ENCODE peak calls at places on chromosome 3, in eight cellular contexts. D is uterus; S is fibroblast of villous mesenchyme; E is mucosa of descending colon; U is AG04450; I is foreskin fibroblast; X is heart right ventricle; T is CD4-positive, alpha-beta T cell. M is an unnamed sample.

GRCh38 chr3:17111556-17111955 is 226.8 kb downstream of the PLCL2 start:
- DNase-seq in I (peak), D (no peak), S (peak), T (no peak), E (no peak), U (no peak), X (no peak), M (no peak)

GRCh38 chr3:76970006-76970680 is 69.8 kb upstream of the ROBO2 start:
- DNase-seq in T (no peak), U (no peak), S (no peak), D (no peak), I (no peak), E (no peak), X (no peak), M (no peak)

GRCh38 chr3:27425896-27426565 is 56.8 kb upstream of the NEK10 start:
- DNase-seq in D (no peak), U (no peak), X (no peak), T (no peak), S (no peak), E (no peak), I (no peak), M (no peak)

GRCh38 chr3:14691239-14691638 is 16.3 kb downstream of the C3orf20 start:
- DNase-seq in E (no peak), I (no peak), U (no peak), X (no peak), T (no peak), D (no peak), S (no peak), M (no peak)

GRCh38 chr3:85737846-85738245 is 779.1 kb downstream of the CADM2 start:
- DNase-seq in X (no peak), I (no peak), T (no peak), E (no peak), D (no peak), S (no peak), U (no peak), M (no peak)

GRCh38 chr3:4426782-4427344 is 40.2 kb downstream of the SUMF1 start:
- DNase-seq in T (no peak), X (no peak), S (peak), I (peak), U (peak), E (no peak), D (no peak), M (no peak)

GRCh38 chr3:15633159-15633558 is 31.6 kb downstream of the BTD start:
- DNase-seq in S (no peak), X (no peak), T (no peak), D (no peak), I (no peak), E (no peak), U (no peak), M (no peak)

GRCh38 chr3:71060536-71060935 is 523.0 kb downstream of the FOXP1 start:
- DNase-seq in X (no peak), I (no peak), E (no peak), U (no peak), S (no peak), T (no peak), D (no peak), M (no peak)

GRCh38 chr3:99119312-99119810 is 217.9 kb upstream of the DCBLD2 start:
- DNase-seq in I (peak), T (no peak), D (no peak), U (no peak), E (no peak), S (no peak), X (no peak), M (no peak)

GRCh38 chr3:126573492-126574117 is 14.9 kb upstream of the C3orf22 start:
- DNase-seq in T (no peak), U (no peak), I (no peak), X (no peak), D (no peak), S (peak), E (peak), M (no peak)

GRCh38 chr3:58088501-58088900 is 80.3 kb downstream of the FLNB start:
- DNase-seq in X (no peak), U (no peak), T (no peak), D (no peak), I (no peak), E (no peak), S (no peak), M (no peak)

GRCh38 chr3:131328739-131329138 is 52.8 kb upstream of the NUDT16 start:
- DNase-seq in I (no peak), E (no peak), S (no peak), D (no peak), T (no peak), U (no peak), X (no peak), M (no peak)

GRCh38 chr3:141057951-141058800 is 7.0 kb downstream of the SPSB4 start:
- DNase-seq in S (no peak), I (no peak), U (no peak), E (no peak), X (no peak), T (no peak), D (no peak), M (no peak)

GRCh38 chr3:59469948-59470723 is 420.3 kb upstream of the CFAP20DC start:
- DNase-seq in S (peak), U (no peak), D (no peak), I (no peak), X (no peak), T (no peak), E (no peak), M (no peak)

GRCh38 chr3:160001850-160002623 is 13.4 kb downstream of the IL12A start:
- DNase-seq in T (no peak), D (no peak), I (no peak), E (no peak), S (no peak), X (no peak), U (no peak), M (no peak)

GRCh38 chr3:185561374-185561943 is 9.1 kb upstream of the LIPH start:
- DNase-seq in S (no peak), X (no peak), U (no peak), D (no peak), I (no peak), T (no peak), E (peak), M (no peak)

GRCh38 chr3:126259411-126260391 is 79.3 kb upstream of the ALDH1L1 start:
- DNase-seq in E (peak), T (no peak), I (no peak), U (no peak), D (peak), X (peak), S (peak), M (no peak)

GRCh38 chr3:171950373-171950772 is 89.0 kb upstream of the FNDC3B start:
- DNase-seq in X (no peak), E (no peak), I (peak), U (no peak), T (no peak), S (no peak), D (no peak), M (no peak)

GRCh38 chr3:11642455-11643162 is 1.1 kb downstream of the VGLL4 start:
- DNase-seq in U (peak), T (peak), E (peak), D (peak), S (peak), X (peak), I (peak), M (peak)

GRCh38 chr3:104385421-104385820 is 981.3 kb upstream of the ALCAM start:
- DNase-seq in I (no peak), E (no peak), S (no peak), X (peak), D (no peak), U (no peak), T (no peak), M (no peak)

GRCh38 chr3:49702672-49703071 is 13.3 kb downstream of the RNF123 start:
- DNase-seq in U (no peak), X (no peak), I (no peak), T (no peak), E (no peak), S (no peak), D (no peak), M (no peak)
- TF ChIP-seq CTCF in U (no peak), X (no peak), I (no peak), T (no peak), E (no peak), S (no peak), D (no peak), M (no peak)

DNA sequence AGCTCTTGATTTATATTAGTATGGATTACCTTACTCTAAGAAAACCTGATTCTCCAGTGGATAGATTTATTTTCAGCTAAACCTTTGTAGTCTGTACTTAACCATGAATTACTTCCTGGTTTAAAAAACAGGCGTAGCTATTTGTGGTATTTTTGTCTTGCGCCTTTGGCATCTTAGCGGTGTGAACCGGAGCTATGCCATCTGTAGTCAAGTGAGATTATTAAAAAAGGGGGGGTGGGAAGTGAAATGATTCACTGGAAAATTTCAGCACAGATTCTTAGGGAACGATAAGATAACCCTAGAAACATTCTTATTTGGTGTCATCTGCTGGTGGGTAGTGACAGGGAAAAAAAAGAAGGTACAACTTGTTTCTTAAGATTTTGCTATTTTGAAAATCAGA is 44.2 kb downstream of the PSMD6 start:
- DNase-seq in X (no peak), S (peak), D (no peak), T (peak), E (no peak), I (no peak), U (no peak), M (no peak)
- TF ChIP-seq CTCF in X (no peak), S (no peak), D (no peak), T (no peak), E (no peak), I (no peak), U (no peak), M (no peak)

GRCh38 chr3:188051801-188052228 is 102.1 kb upstream of the LPP start:
- DNase-seq in X (peak), E (peak), S (peak), D (peak), I (no peak), T (no peak), U (no peak), M (no peak)

GRCh38 chr3:188053710-188054379 is 100.1 kb upstream of the LPP start:
- DNase-seq in T (no peak), D (no peak), I (no peak), U (no peak), E (no peak), X (no peak), S (no peak), M (no peak)

GRCh38 chr3:188049890-188050530 is 103.9 kb upstream of the LPP start:
- DNase-seq in U (no peak), T (peak), E (no peak), I (no peak), D (no peak), X (no peak), S (no peak), M (no peak)

GRCh38 chr3:188052966-188053340 is 101.0 kb upstream of the LPP start:
- DNase-seq in U (no peak), S (peak), X (no peak), I (no peak), E (no peak), T (no peak), D (no peak), M (no peak)

DNA sequence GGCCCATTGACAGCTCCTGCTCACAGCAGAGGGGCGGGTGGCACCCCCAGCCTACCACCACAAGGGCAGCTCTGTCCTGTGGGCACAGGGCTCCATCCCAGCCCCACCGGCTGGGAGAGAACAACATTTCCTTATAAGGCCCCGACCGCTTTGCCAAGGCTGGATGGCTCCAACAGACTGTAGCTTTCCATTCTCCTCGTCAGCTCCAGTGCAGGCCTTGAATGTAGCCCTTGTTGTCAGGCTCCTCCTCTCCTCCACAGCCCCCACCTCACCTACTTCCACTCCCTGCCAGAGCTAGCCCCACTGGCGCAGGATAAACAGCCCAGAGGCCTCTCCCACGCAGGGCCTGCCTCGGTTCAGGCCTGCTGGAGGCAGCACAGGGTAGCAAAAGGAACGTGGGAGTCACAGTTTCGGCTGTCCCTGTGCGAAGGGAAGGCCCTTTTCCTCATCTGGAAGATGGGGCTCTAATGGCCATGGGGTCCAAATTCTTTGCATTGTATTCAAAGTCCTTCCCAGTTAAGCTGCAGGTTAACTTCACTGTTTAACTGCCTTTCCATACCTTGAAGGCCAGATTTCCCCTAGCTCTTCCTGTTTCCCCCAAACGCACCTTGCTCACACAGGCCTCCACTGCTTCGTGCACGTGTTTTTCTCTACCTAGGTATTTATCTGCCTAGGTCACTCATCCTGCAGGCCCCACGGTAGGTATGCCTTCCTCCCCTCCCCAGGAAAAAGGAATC is 101.6 kb upstream of the LPP start:
- DNase-seq in X (peak), I (no peak), T (no peak), S (peak), E (peak), D (peak), U (no peak), M (no peak)
- TF ChIP-seq CTCF in X (peak), I (no peak), T (no peak), S (peak), E (no peak), D (peak), U (peak), M (no peak)

GRCh38 chr3:127790009-127790533 is 32.2 kb downstream of the MGLL start:
- DNase-seq in X (no peak), S (no peak), E (no peak), T (no peak), U (no peak), D (no peak), I (no peak), M (no peak)

GRCh38 chr3:127789051-127789450 is 33.3 kb downstream of the MGLL start:
- DNase-seq in D (no peak), X (no peak), U (no peak), T (no peak), E (no peak), I (no peak), S (no peak), M (no peak)

GRCh38 chr3:127792664-127793292 is 29.5 kb downstream of the MGLL start:
- DNase-seq in I (peak), U (peak), D (peak), X (peak), T (no peak), E (peak), S (peak), M (peak)

GRCh38 chr3:127790580-127791183 is 31.6 kb downstream of the MGLL start:
- DNase-seq in U (no peak), E (no peak), S (no peak), I (no peak), T (no peak), X (no peak), D (no peak), M (no peak)

GRCh38 chr3:127791221-127791913 is 30.9 kb downstream of the MGLL start:
- DNase-seq in D (no peak), E (peak), X (no peak), U (peak), I (peak), T (no peak), S (peak), M (no peak)
- TF ChIP-seq CTCF in D (no peak), E (no peak), X (peak), U (peak), I (peak), T (no peak), S (peak), M (no peak)

DNA sequence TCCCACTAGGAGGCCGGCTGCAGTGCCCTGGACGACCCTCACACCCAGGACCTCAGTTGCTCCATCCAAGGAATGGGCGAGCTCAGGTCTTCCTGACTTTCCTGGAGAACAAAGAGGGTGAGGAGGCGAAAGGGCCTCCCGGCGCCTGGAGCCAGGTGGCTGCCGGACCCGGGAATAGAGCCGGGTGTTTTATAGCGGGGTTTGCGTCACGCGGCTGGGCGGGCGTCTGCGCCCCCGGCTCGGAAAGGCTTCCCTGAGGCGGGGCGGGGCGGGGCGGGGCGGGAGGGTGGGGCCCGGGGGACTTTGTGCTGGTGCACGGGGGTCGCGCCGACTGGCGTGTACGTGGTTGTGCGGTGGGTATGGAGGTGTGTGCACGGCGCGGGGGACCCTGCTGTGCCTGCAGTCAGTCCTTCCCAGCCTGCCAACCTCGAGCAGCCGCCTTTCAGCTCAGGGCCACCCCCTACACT is 4.6 kb upstream of the PRKCD start:
- DNase-seq in U (no peak), E (peak), I (no peak), S (peak), T (no peak), X (no peak), D (no peak), M (no peak)
- TF ChIP-seq CTCF in U (no peak), E (no peak), I (no peak), S (no peak), T (no peak), X (no peak), D (no peak), M (no peak)

DNA sequence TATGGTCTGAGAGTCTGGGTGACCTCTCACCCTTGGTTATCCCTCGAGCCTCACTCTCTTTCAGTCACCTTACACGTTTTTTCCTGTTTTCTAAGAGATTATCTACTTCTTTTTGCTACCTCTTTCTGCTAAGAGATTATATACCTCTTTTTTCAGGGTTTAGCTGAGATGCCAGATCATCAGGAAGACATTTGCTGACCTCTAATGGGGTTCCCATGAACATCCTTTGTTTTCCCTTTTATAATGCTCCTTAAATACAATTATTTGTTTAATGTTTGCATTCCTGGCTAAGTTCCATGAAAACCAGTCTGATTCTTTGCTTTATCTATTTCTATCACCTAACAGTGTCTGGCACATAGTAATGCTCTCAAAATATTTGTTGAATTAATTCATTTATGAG is 39.6 kb downstream of the LEKR1 start:
- DNase-seq in E (no peak), I (peak), D (no peak), S (peak), T (no peak), X (no peak), U (no peak), M (no peak)
- TF ChIP-seq CTCF in E (no peak), I (peak), D (no peak), S (peak), T (no peak), X (no peak), U (peak), M (no peak)

GRCh38 chr3:72143970-72144717 is 359.2 kb upstream of the PROK2 start:
- DNase-seq in X (no peak), U (no peak), E (no peak), I (no peak), T (no peak), D (no peak), S (no peak), M (no peak)
- TF ChIP-seq CTCF in X (no peak), U (no peak), E (no peak), I (no peak), T (no peak), D (no peak), S (no peak), M (no peak)

GRCh38 chr3:19025441-19025840 is 122.9 kb upstream of the KCNH8 start:
- DNase-seq in X (no peak), D (no peak), E (no peak), I (no peak), U (no peak), T (no peak), S (no peak), M (no peak)

GRCh38 chr3:19029837-19030835 is 118.2 kb upstream of the KCNH8 start:
- DNase-seq in X (no peak), D (no peak), I (no peak), S (no peak), U (no peak), T (no peak), E (no peak), M (no peak)
- TF ChIP-seq CTCF in X (peak), D (no peak), I (no peak), S (no peak), U (no peak), T (no peak), E (no peak), M (no peak)

GRCh38 chr3:178761024-178761423 is 224.8 kb downstream of the KCNMB2 start:
- DNase-seq in I (no peak), X (no peak), T (no peak), D (no peak), S (no peak), E (no peak), U (no peak), M (no peak)

GRCh38 chr3:178767558-178767957 is 231.3 kb downstream of the KCNMB2 start:
- DNase-seq in I (no peak), T (no peak), U (no peak), E (no peak), X (no peak), S (no peak), D (no peak), M (no peak)

GRCh38 chr3:178765472-178765871 is 229.2 kb downstream of the KCNMB2 start:
- DNase-seq in X (no peak), I (no peak), E (no peak), D (no peak), S (no peak), U (no peak), T (no peak), M (no peak)

GRCh38 chr3:178761461-178761860 is 225.2 kb downstream of the KCNMB2 start:
- DNase-seq in I (no peak), S (no peak), X (no peak), E (no peak), U (no peak), T (no peak), D (no peak), M (no peak)

DNA sequence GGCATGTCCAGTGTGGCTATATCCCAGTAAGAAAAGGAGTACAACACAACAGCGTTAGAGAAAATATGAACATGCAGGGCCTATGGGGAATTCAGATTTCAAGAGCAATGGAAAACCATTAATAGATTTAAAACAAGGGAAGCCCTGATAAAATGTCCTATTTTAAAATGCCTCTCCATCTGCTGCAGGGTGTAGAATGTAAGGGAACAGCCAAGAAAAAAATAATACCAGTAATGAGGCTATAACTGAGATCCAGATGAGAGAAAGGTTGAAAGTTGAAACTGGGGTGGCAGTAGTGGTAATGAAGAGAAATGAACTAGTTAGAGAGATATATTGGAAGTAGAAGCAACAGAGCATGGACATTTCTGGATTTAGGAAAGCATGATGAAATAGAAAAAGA is 226.1 kb downstream of the KCNMB2 start:
- DNase-seq in X (no peak), U (no peak), S (no peak), D (no peak), T (no peak), I (no peak), E (no peak), M (no peak)
- TF ChIP-seq CTCF in X (no peak), U (no peak), S (no peak), D (no peak), T (no peak), I (no peak), E (no peak), M (no peak)

M was measured in omental fat pad.